ENCODE peak calls at places on chromosomes 13 and 19, in five cellular contexts. A, I, X, O and H are unnamed samples.

GRCh38 chr19:48397636-48398328 is 4.3 kb downstream of the GRIN2D start:
- DNase-seq in O (no peak), I (peak), X (no peak), A (no peak), H (no peak)

GRCh38 chr19:9793051-9793591 is 24.6 kb upstream of the ZNF846 start:
- DNase-seq in X (no peak), A (no peak), O (no peak), I (peak), H (no peak)

GRCh38 chr13:26442541-26442940 is 114.9 kb upstream of the WASF3 start:
- DNase-seq in A (no peak), X (no peak), O (no peak), I (no peak), H (no peak)

GRCh38 chr19:3590991-3591659 is 5.8 kb downstream of the GIPC3 start:
- DNase-seq in X (no peak), I (no peak), O (no peak), A (no peak), H (no peak)

GRCh38 chr19:23799321-23799720 is 40.6 kb upstream of the ZNF681 start:
- DNase-seq in I (no peak), O (peak), A (no peak), X (no peak), H (no peak)

GRCh38 chr13:50236898-50237318 is 221.7 kb downstream of the KCNRG start:
- DNase-seq in O (peak), A (no peak), I (no peak), X (no peak), H (no peak)

GRCh38 chr19:47819841-47820244 is 1.9 kb upstream of the CRX start:
- DNase-seq in O (no peak), A (no peak), X (no peak), I (no peak), H (no peak)

GRCh38 chr19:7418575-7418974 is 69.8 kb downstream of the ARHGEF18 start:
- DNase-seq in A (no peak), O (no peak), I (no peak), X (no peak), H (no peak)

GRCh38 chr19:39321832-39322176 is 1.1 kb upstream of the LRFN1 start:
- DNase-seq in I (no peak), A (no peak), O (no peak), X (no peak), H (no peak)

GRCh38 chr13:48586591-48587103 is 53.8 kb upstream of the RCBTB2 start:
- DNase-seq in X (no peak), I (peak), A (no peak), O (no peak), H (no peak)

GRCh38 chr19:4584670-4585460 is 25.4 kb upstream of the SEMA6B start:
- DNase-seq in X (no peak), O (no peak), I (peak), A (no peak), H (peak)

GRCh38 chr19:56091066-56091490 is 30.0 kb downstream of the ZNF787 start:
- DNase-seq in A (no peak), X (no peak), O (no peak), I (no peak), H (no peak)

GRCh38 chr13:50081106-50081898 is 66.1 kb downstream of the KCNRG start:
- DNase-seq in X (no peak), I (peak), O (no peak), A (no peak), H (peak)

GRCh38 chr19:18922228-18922985 is 2.9 kb downstream of the DDX49 start:
- DNase-seq in O (no peak), I (no peak), A (no peak), X (no peak), H (no peak)

GRCh38 chr19:47458672-47459071 is 13.0 kb downstream of the SLC8A2 start:
- DNase-seq in I (no peak), O (no peak), X (no peak), A (no peak), H (no peak)

GRCh38 chr13:24307211-24308067 is 1.9 kb upstream of the C1QTNF9 start:
- DNase-seq in O (no peak), I (no peak), X (peak), A (no peak), H (no peak)

GRCh38 chr13:109151696-109152095 is 522.3 kb downstream of the MYO16 start:
- DNase-seq in X (no peak), O (no peak), A (no peak), I (no peak), H (no peak)

GRCh38 chr19:30060872-30061556 is 119.0 kb downstream of the URI1 start:
- DNase-seq in I (peak), O (no peak), A (no peak), X (no peak), H (peak)

GRCh38 chr13:76939215-76939614 is 9.1 kb upstream of the ACOD1 start:
- DNase-seq in I (no peak), A (no peak), O (no peak), X (no peak), H (no peak)

GRCh38 chr13:26985285-26985878 is 186.2 kb downstream of the USP12 start:
- DNase-seq in X (peak), I (peak), O (peak), A (peak), H (peak)

GRCh38 chr13:66859078-66859477 is 371.1 kb downstream of the PCDH9 start:
- DNase-seq in A (no peak), O (no peak), X (no peak), I (no peak), H (no peak)

GRCh38 chr19:49767380-49767779 is 579 bp downstream of the AP2A1 start:
- DNase-seq in O (no peak), A (no peak), I (no peak), X (no peak), H (no peak)

GRCh38 chr13:38636756-38637155 is 50.1 kb upstream of the FREM2 start:
- DNase-seq in O (no peak), I (no peak), A (no peak), X (no peak), H (no peak)

GRCh38 chr19:53772943-53773342 is 51.2 kb downstream of the NLRP12 start:
- DNase-seq in I (peak), O (no peak), X (peak), A (peak), H (peak)

GRCh38 chr13:50387124-50387581 is 371.9 kb downstream of the KCNRG start:
- DNase-seq in O (no peak), A (no peak), X (peak), I (peak), H (peak)

GRCh38 chr19:10864538-10864899 is 6.8 kb upstream of the CARM1 start:
- DNase-seq in A (peak), X (peak), I (peak), O (no peak), H (peak)

GRCh38 chr13:66114127-66114526 is 1116.0 kb downstream of the PCDH9 start:
- DNase-seq in O (no peak), I (no peak), X (no peak), A (no peak), H (no peak)

GRCh38 chr19:5068251-5069090 is 99.6 kb downstream of the KDM4B start:
- DNase-seq in I (no peak), X (peak), A (no peak), O (no peak), H (no peak)

GRCh38 chr19:38697641-38698071 is 46.6 kb downstream of the CAPN12 start:
- DNase-seq in I (no peak), O (no peak), X (no peak), A (no peak), H (no peak)

GRCh38 chr19:30855475-30855874 is 483.3 kb downstream of the ZNF536 start:
- DNase-seq in O (no peak), I (no peak), A (no peak), X (no peak), H (no peak)

GRCh38 chr13:79837741-79838450 is 356.9 kb downstream of the NDFIP2 start:
- DNase-seq in A (no peak), O (no peak), X (no peak), I (no peak), H (no peak)

GRCh38 chr13:76730220-76730619 is 156.0 kb downstream of the KCTD12 start:
- DNase-seq in X (no peak), O (no peak), A (no peak), I (no peak), H (no peak)

GRCh38 chr19:17027428-17027816 is 812 bp upstream of the CPAMD8 start:
- DNase-seq in A (no peak), I (no peak), O (no peak), X (no peak), H (no peak)

GRCh38 chr19:38209671-38210457 is 14.2 kb downstream of the DPF1 start:
- DNase-seq in X (no peak), A (no peak), O (no peak), I (no peak), H (peak)

GRCh38 chr13:54162069-54162468 is 1133.5 kb downstream of the OLFM4 start:
- DNase-seq in O (no peak), X (no peak), A (no peak), I (no peak), H (no peak)

GRCh38 chr13:52850396-52851152 is 2.1 kb upstream of the PCDH8 start:
- DNase-seq in I (peak), A (peak), O (no peak), X (peak), H (peak)

GRCh38 chr19:14059093-14059480 is 2.8 kb downstream of the PALM3 start:
- DNase-seq in O (no peak), I (peak), X (no peak), A (no peak), H (peak)

GRCh38 chr19:41688098-41688497 is at the start of gene CEACAM7:
- DNase-seq in A (no peak), O (no peak), X (no peak), I (no peak), H (no peak)

GRCh38 chr13:98240974-98241373 is 63.9 kb upstream of the RNF113B start:
- DNase-seq in O (no peak), X (no peak), A (no peak), I (no peak), H (no peak)

DNA sequence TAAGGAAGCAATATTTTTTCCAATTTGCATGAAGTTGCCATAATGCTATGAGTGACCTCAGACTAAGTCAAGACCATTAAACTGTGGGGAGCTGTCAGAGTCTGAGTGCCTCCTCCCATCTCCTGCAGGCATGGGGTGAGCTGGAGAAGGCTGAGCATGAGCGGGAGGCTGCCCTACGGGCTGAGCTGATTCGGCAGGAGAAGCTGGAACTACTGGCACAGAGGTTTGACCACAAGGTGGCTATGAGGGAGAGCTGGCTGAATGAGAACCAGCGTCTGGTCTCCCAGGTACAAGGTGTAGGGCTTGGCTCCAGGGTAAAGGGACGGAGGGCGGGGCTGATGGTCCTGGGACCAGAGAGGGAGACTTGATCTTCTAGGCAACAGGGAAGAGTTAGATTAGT is 35.8 kb downstream of the SPTBN4 start:
- DNase-seq in O (no peak), I (peak), X (peak), A (peak), H (peak)
- TF ChIP-seq ESRRA in O (no peak), I (no peak), X (no peak), A (no peak), H (no peak)

GRCh38 chr13:39815345-39816111 is 160.1 kb downstream of the COG6 start:
- DNase-seq in I (no peak), A (no peak), X (no peak), O (no peak), H (no peak)

GRCh38 chr13:39820606-39821005 is 165.1 kb downstream of the COG6 start:
- DNase-seq in O (no peak), I (no peak), A (no peak), X (no peak), H (no peak)

GRCh38 chr13:39816936-39817335 is 161.5 kb downstream of the COG6 start:
- DNase-seq in O (no peak), X (no peak), I (no peak), A (no peak), H (no peak)

GRCh38 chr13:39821977-39822376 is 166.5 kb downstream of the COG6 start:
- DNase-seq in O (no peak), A (no peak), X (no peak), I (no peak), H (no peak)

DNA sequence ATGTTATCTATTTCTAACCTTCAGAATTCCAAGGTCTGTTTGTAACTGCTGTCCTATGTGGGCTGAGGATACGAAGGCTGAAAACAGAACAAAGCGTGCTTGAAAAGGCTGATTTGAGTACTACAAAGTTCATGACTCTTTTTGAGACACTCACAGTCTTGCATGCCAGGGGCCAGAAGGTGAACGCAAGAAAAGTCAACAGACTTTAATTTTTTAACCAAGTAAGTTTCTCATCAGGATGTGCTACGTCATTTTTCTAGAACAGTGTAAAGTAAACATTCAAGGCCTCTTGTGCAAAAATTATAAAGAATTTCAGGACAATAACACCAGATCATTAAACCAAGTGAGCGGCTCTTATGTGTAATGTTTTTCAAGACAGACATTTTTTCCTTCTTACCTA is 163.5 kb downstream of the COG6 start:
- DNase-seq in I (no peak), X (no peak), A (no peak), O (no peak), H (no peak)
- TF ChIP-seq ESRRA in I (no peak), X (no peak), A (no peak), O (no peak), H (no peak)

DNA sequence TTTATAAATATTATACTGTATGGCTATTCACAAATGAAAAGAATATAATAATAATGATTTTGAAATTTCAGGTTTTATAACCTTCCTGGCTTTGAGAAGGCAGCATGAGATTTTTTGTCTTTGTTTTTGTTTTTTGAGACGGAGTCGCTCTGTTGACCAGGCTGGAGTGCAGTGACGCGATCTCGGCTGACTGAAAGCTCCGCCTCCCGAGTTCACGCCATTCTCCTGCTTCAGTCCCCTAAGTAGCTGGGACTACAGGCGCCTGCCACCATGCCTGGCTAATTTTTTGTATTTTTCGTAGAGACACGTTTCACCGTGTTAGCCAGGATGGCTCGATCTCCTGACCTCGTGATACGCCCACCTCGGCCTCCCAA is 64.1 kb downstream of the ZNF429 start:
- DNase-seq in I (no peak), O (no peak), X (no peak), A (no peak), H (no peak)
- TF ChIP-seq ESRRA in I (no peak), O (no peak), X (no peak), A (no peak), H (no peak)

GRCh38 chr19:36151144-36152051 is 849 bp downstream of the COX7A1 start:
- DNase-seq in O (no peak), I (no peak), X (no peak), A (no peak), H (peak)
- TF ChIP-seq ESRRA in O (no peak), I (no peak), X (no peak), A (no peak), H (no peak)

DNA sequence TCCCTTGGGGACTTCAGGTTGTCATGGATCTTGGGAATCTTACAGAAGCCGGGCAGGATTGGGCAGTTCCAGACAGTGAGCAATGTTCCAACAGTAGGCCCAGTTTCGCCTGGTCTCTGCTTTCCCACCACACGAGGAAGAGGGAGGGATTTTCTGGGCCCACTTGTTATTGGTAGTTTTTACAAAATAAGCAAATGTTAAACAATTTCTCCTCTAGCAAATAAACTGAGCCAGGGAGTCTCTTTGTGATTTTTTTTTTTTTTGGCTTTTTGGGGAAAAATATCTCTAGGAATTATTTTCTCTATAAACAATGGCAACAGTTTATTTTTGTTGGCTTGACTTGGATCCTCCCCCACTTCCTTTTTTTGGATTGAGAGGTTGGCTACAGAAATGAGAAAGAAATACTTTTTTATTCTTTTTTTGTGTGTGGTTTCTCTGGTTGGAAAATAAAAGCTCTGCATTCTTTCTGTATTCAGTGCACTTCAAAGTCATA is 89.3 kb downstream of the TM9SF2 start:
- DNase-seq in X (no peak), A (no peak), O (no peak), I (no peak), H (no peak)
- TF ChIP-seq ESRRA in X (no peak), A (no peak), O (no peak), I (no peak), H (no peak)

DNA sequence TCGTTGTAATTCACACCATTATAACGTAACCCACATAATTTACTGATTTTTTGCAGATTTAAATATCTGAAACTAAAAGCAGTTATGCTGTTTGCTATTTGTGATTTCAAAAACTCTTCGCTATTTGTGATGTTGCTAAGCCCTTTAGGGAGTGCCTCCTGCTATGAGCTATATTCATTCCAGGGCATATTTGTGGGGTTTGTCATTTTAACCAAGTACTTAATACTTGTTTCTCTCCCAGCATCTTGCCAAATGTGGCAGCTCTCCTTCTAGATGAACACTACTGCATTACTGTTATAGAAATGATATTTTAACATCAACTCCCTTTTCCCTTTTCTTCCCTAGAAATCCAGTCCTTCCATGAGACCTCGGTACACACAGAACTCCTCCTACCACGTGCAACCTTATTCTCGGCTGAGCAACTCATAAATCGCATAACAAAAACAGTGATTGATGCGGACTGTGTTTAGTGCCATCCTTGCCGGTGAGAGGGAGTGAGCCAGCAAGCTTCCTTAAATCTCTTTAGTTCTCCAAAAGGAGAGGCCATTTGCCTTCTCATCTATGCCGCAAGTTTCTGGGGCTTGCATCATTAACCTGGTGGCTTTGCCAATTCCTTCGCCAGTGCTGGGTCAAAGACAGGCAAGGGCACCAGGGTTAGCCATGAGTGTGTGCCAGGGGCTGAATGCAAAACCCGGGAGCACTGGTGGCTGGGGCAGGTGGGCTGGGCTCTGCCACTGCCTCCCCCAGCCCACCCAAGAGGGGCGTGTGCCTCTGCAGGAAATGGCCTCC is 33.4 kb downstream of the RFX2 start:
- DNase-seq in O (no peak), A (no peak), I (no peak), X (no peak), H (no peak)
- TF ChIP-seq ESRRA in O (no peak), A (no peak), I (no peak), X (no peak), H (no peak)

GRCh38 chr19:2114821-2115220 is 18.1 kb downstream of the IZUMO4 start:
- DNase-seq in I (no peak), X (no peak), A (no peak), O (no peak), H (no peak)
- TF ChIP-seq ESRRA in I (no peak), X (no peak), A (no peak), O (no peak), H (no peak)